ENCODE peak calls at places on chromosomes 6 and 20, in ten cellular contexts. A is GM20000; C is activated CD8-positive, alpha-beta memory T cell treated with anti-CD3 and anti-CD28 coated beads for 4 hours; W is stimulated activated CD4-positive, alpha-beta T cell treated with anti-CD3 and anti-CD28 coated beads, Interleukin-2, amount 100 ng/mL, for 24 hours; D is NAMALWA; F is GDM1; G is endothelial cell; H is stimulated activated CD8-positive, alpha-beta memory T cell treated with anti-CD3 and anti-CD28 coated beads, Interleukin-15, amount 100 ng/mL, for 24 hours; U is aorta; J is cardiac fibroblast. E is an unnamed sample.

GRCh38 chr6:158185729-158186456 is 17.7 kb downstream of the GTF2H5 start:
- DNase-seq in A (no peak), C (no peak), W (no peak), D (no peak), F (no peak), G (no peak), H (no peak), U (no peak), J (peak), E (no peak)

GRCh38 chr20:52015155-52015554 is 176.4 kb downstream of the ZFP64 start:
- DNase-seq in A (no peak), C (no peak), W (no peak), D (no peak), F (no peak), G (no peak), H (no peak), U (no peak), J (no peak), E (no peak)

GRCh38 chr6:3455121-3455489 is 1.7 kb downstream of the SLC22A23 start:
- DNase-seq in A (peak), C (no peak), W (peak), D (no peak), F (no peak), G (no peak), H (no peak), U (no peak), J (peak), E (no peak)

GRCh38 chr6:142384455-142385332 is 82.9 kb downstream of the ADGRG6 start:
- DNase-seq in A (no peak), C (no peak), W (no peak), D (no peak), F (no peak), G (no peak), H (no peak), U (no peak), J (peak), E (no peak)

GRCh38 chr6:169251371-169251802 is 2.3 kb downstream of the THBS2 start:
- DNase-seq in A (no peak), C (no peak), W (no peak), D (no peak), F (no peak), G (no peak), H (no peak), U (peak), J (no peak), E (no peak)

GRCh38 chr20:25270829-25271251 is 23.0 kb downstream of the PYGB start:
- DNase-seq in A (no peak), C (no peak), W (no peak), D (no peak), F (no peak), G (no peak), H (no peak), U (no peak), J (no peak), E (no peak)

GRCh38 chr6:10381133-10381829 is 33.6 kb downstream of the TFAP2A start:
- DNase-seq in A (no peak), C (no peak), W (no peak), D (no peak), F (peak), G (no peak), H (no peak), U (no peak), J (no peak), E (no peak)

GRCh38 chr20:48904566-48905321 is 16.8 kb upstream of the ARFGEF2 start:
- DNase-seq in A (peak), C (peak), W (peak), D (peak), F (peak), G (peak), H (no peak), U (no peak), J (peak), E (peak)

GRCh38 chr6:119881416-119881815 is 531.9 kb upstream of the MAN1A1 start:
- DNase-seq in A (no peak), C (no peak), W (no peak), D (no peak), F (no peak), G (no peak), H (no peak), U (no peak), J (peak), E (peak)

GRCh38 chr6:3540253-3540820 is 83.5 kb upstream of the SLC22A23 start:
- DNase-seq in A (no peak), C (no peak), W (no peak), D (no peak), F (no peak), G (no peak), H (no peak), U (no peak), J (no peak), E (no peak)

GRCh38 chr20:32792316-32792715 is 27.4 kb upstream of the MAPRE1 start:
- DNase-seq in A (peak), C (no peak), W (peak), D (peak), F (no peak), G (no peak), H (no peak), U (no peak), J (no peak), E (peak)

GRCh38 chr6:35359744-35360348 is 17.5 kb downstream of the PPARD start:
- DNase-seq in A (no peak), C (no peak), W (no peak), D (no peak), F (no peak), G (no peak), H (no peak), U (peak), J (peak), E (peak)

GRCh38 chr6:127515234-127515793 is 3.8 kb downstream of the MTCL3 start:
- DNase-seq in A (peak), C (no peak), W (peak), D (no peak), F (no peak), G (peak), H (no peak), U (no peak), J (peak), E (no peak)

GRCh38 chr6:134065706-134066105 is 13.3 kb upstream of the SLC2A12 start:
- DNase-seq in A (peak), C (no peak), W (no peak), D (peak), F (no peak), G (peak), H (no peak), U (no peak), J (peak), E (no peak)

GRCh38 chr20:57180954-57181353 is 85.5 kb downstream of the BMP7 start:
- DNase-seq in A (no peak), C (no peak), W (no peak), D (no peak), F (no peak), G (no peak), H (no peak), U (no peak), J (no peak), E (no peak)

GRCh38 chr6:16803294-16804006 is 42.2 kb upstream of the ATXN1 start:
- DNase-seq in A (no peak), C (no peak), W (no peak), D (no peak), F (no peak), G (peak), H (no peak), U (peak), J (peak), E (peak)

GRCh38 chr6:94511502-94512088 is 1065.7 kb upstream of the MANEA start:
- DNase-seq in A (no peak), C (no peak), W (no peak), D (no peak), F (no peak), G (no peak), H (no peak), U (peak), J (no peak), E (no peak)

E was measured in skeletal muscle cell.